ENCODE peak calls at places on chromosomes 11 and 22, in seven cellular contexts. I is activated naive CD4-positive, alpha-beta T cell treated with anti-CD3 and anti-CD28 coated beads, Interleukin-2, amount 50 U/mL, for 16 hours; J is skeletal muscle cell; Z is NCI-H1092; R is RKO; N is stimulated activated CD4-positive, alpha-beta T cell treated with anti-CD3 and anti-CD28 coated beads, Interleukin-15, amount 100 ng/mL, for 24 hours; W is left ventricle myocardium inferior. K is an unnamed sample.
A peak's percentile ranks its signal among the peaks of the same experiment; 100 is the strongest.

GRCh38 chr11:125842319-125842948 is 9.3 kb downstream of the PATE4 start:
- DNase-seq in I (no peak), J (no peak), Z (no peak), R (no peak), N (no peak), W (no peak), K (no peak)

GRCh38 chr22:49728566-49729271 is 99.0 kb downstream of the BRD1 start:
- DNase-seq in I (no peak), J (no peak), Z (no peak), R (no peak), N (no peak), W (peak; percentile 7), K (no peak)

GRCh38 chr11:62545437-62546243 is 966 bp downstream of the AHNAK start:
- DNase-seq in I (peak; percentile 44), J (peak; percentile 82), Z (no peak), R (peak; percentile 94), N (peak; percentile 76), W (peak; percentile 95), K (peak; percentile 84)

GRCh38 chr11:55956521-55956920 is 13.2 kb downstream of the OR10AG1 start:
- DNase-seq in I (no peak), J (no peak), Z (no peak), R (no peak), N (no peak), W (no peak), K (no peak)

GRCh38 chr22:30887418-30887817 is 81.2 kb downstream of the MORC2 start:
- DNase-seq in I (no peak), J (no peak), Z (no peak), R (no peak), N (no peak), W (peak; percentile 2), K (no peak)

GRCh38 chr11:120209750-120210650 is 832 bp upstream of the OAF start:
- DNase-seq in I (peak; percentile 18), J (no peak), Z (no peak), R (no peak), N (no peak), W (no peak), K (no peak)

GRCh38 chr11:4455439-4455838 is 6.3 kb downstream of the OR52K2 start:
- DNase-seq in I (no peak), J (no peak), Z (no peak), R (no peak), N (no peak), W (no peak), K (no peak)

GRCh38 chr22:49671331-49672012 is 156.2 kb downstream of the BRD1 start:
- DNase-seq in I (no peak), J (no peak), Z (no peak), R (no peak), N (no peak), W (no peak), K (no peak)

GRCh38 chr22:19851291-19852176 is 3.1 kb downstream of the GNB1L start:
- DNase-seq in I (no peak), J (no peak), Z (no peak), R (no peak), N (no peak), W (no peak), K (no peak)

GRCh38 chr22:31148953-31149627 is 8.8 kb upstream of the PLA2G3 start:
- DNase-seq in I (peak; percentile 42), J (peak; percentile 43), Z (peak; percentile 56), R (peak; percentile 81), N (peak; percentile 45), W (peak; percentile 66), K (peak; percentile 77)

GRCh38 chr22:49566693-49567092 is 261.0 kb downstream of the BRD1 start:
- DNase-seq in I (no peak), J (no peak), Z (no peak), R (no peak), N (no peak), W (no peak), K (no peak)

GRCh38 chr11:59186130-59186594 is 14.2 kb downstream of the DTX4 start:
- DNase-seq in I (peak; percentile 53), J (no peak), Z (no peak), R (no peak), N (peak; percentile 67), W (no peak), K (peak; percentile 36)

GRCh38 chr11:117825538-117826359 is 1.2 kb upstream of the FXYD2 start:
- DNase-seq in I (no peak), J (no peak), Z (no peak), R (no peak), N (no peak), W (no peak), K (no peak)

GRCh38 chr11:130144129-130144528 is 15.5 kb upstream of the ST14 start:
- DNase-seq in I (no peak), J (no peak), Z (no peak), R (no peak), N (no peak), W (no peak), K (no peak)

GRCh38 chr11:77109236-77110019 is 6.8 kb downstream of the OMP start:
- DNase-seq in I (no peak), J (no peak), Z (peak; percentile 96), R (no peak), N (no peak), W (no peak), K (no peak)

GRCh38 chr11:130451261-130452019 is 3.0 kb downstream of the ADAMTS15 start:
- DNase-seq in I (no peak), J (no peak), Z (no peak), R (no peak), N (no peak), W (peak; percentile 57), K (no peak)

GRCh38 chr11:73313652-73314051 is 5.6 kb downstream of the ARHGEF17 start:
- DNase-seq in I (no peak), J (no peak), Z (no peak), R (no peak), N (no peak), W (no peak), K (no peak)

GRCh38 chr22:21445437-21446127 is 21.6 kb upstream of the TMEM191C start:
- DNase-seq in I (peak; percentile 5), J (no peak), Z (no peak), R (no peak), N (no peak), W (no peak), K (no peak)

GRCh38 chr11:120331301-120331966 is 4.8 kb upstream of the ARHGEF12 start:
- DNase-seq in I (no peak), J (peak; percentile 83), Z (no peak), R (peak; percentile 83), N (no peak), W (peak; percentile 43), K (no peak)

GRCh38 chr11:1919428-1920127 is at the start of gene TNNT3:
- DNase-seq in I (no peak), J (no peak), Z (no peak), R (no peak), N (no peak), W (no peak), K (no peak)

GRCh38 chr11:45264839-45265515 is 21.2 kb downstream of the SYT13 start:
- DNase-seq in I (no peak), J (peak; percentile 80), Z (no peak), R (peak; percentile 58), N (no peak), W (no peak), K (no peak)

GRCh38 chr11:65084598-65085375 is 765 bp downstream of the ZFPL1 start:
- DNase-seq in I (no peak), J (no peak), Z (no peak), R (no peak), N (no peak), W (no peak), K (no peak)

GRCh38 chr11:130671801-130672700 is 223.6 kb downstream of the ADAMTS15 start:
- DNase-seq in I (no peak), J (peak; percentile 76), Z (peak; percentile 15), R (no peak), N (no peak), W (peak; percentile 69), K (no peak)

GRCh38 chr11:23112987-23113886 is 253.0 kb upstream of the CCDC179 start:
- DNase-seq in I (no peak), J (peak; percentile 2), Z (peak; percentile 20), R (peak; percentile 40), N (peak; percentile 5), W (no peak), K (peak; percentile 52)

GRCh38 chr22:48761546-48761945 is 1066.1 kb downstream of the BRD1 start:
- DNase-seq in I (no peak), J (no peak), Z (no peak), R (no peak), N (no peak), W (no peak), K (no peak)

GRCh38 chr11:1053121-1053901 is 16.8 kb upstream of the MUC6 start:
- DNase-seq in I (peak; percentile 9), J (no peak), Z (no peak), R (no peak), N (no peak), W (no peak), K (no peak)

GRCh38 chr11:2885017-2885675 is 429 bp downstream of the CDKN1C start:
- DNase-seq in I (peak; percentile 28), J (no peak), Z (peak; percentile 31), R (peak; percentile 63), N (peak; percentile 45), W (peak; percentile 63), K (no peak)

GRCh38 chr22:35950262-35950661 is 78.4 kb downstream of the RBFOX2 start:
- DNase-seq in I (no peak), J (no peak), Z (no peak), R (no peak), N (no peak), W (no peak), K (no peak)

GRCh38 chr11:71305451-71306125 is 53.2 kb upstream of the SHANK2 start:
- DNase-seq in I (no peak), J (no peak), Z (no peak), R (no peak), N (no peak), W (no peak), K (no peak)

GRCh38 chr11:126337472-126338241 is 17.8 kb upstream of the ST3GAL4 start:
- DNase-seq in I (no peak), J (no peak), Z (no peak), R (no peak), N (no peak), W (no peak), K (no peak)

GRCh38 chr11:76939219-76939631 is 78.5 kb downstream of the ACER3 start:
- DNase-seq in I (no peak), J (no peak), Z (no peak), R (no peak), N (no peak), W (no peak), K (no peak)

GRCh38 chr11:128839081-128839480 is 28.0 kb downstream of the KCNJ1 start:
- DNase-seq in I (no peak), J (no peak), Z (no peak), R (no peak), N (no peak), W (no peak), K (no peak)

GRCh38 chr11:46529086-46529905 is 64.5 kb downstream of the AMBRA1 start:
- DNase-seq in I (peak; percentile 76), J (no peak), Z (peak; percentile 57), R (peak; percentile 62), N (peak; percentile 84), W (peak; percentile 53), K (peak; percentile 58)

GRCh38 chr11:1006762-1007161 is 29.8 kb downstream of the MUC6 start:
- DNase-seq in I (no peak), J (no peak), Z (no peak), R (no peak), N (no peak), W (no peak), K (no peak)

GRCh38 chr11:120577624-120578363 is 66.2 kb downstream of the GRIK4 start:
- DNase-seq in I (no peak), J (no peak), Z (no peak), R (no peak), N (no peak), W (no peak), K (no peak)

GRCh38 chr11:62792193-62792575 is 378 bp upstream of the TMEM223 start:
- DNase-seq in I (no peak), J (no peak), Z (no peak), R (no peak), N (peak; percentile 23), W (peak; percentile 45), K (peak; percentile 53)

GRCh38 chr11:2303627-2304155 is 1.9 kb downstream of the TSPAN32 start:
- DNase-seq in I (no peak), J (no peak), Z (no peak), R (no peak), N (no peak), W (peak; percentile 76), K (no peak)

GRCh38 chr11:79663012-79663411 is 222.2 kb upstream of the TENM4 start:
- DNase-seq in I (no peak), J (no peak), Z (peak; percentile 40), R (no peak), N (no peak), W (no peak), K (peak; percentile 43)

K was measured in SK-N-DZ.